ENCODE peak calls at places on chromosomes 1 and 21, in eight cellular contexts. One of them, this sample, is unnamed.

GRCh38 chr1:9721606-9722377 is 70.3 kb downstream of the PIK3CD start:
- DNase-seq in posterior vena cava: no peak
- DNase-seq in activated naive CD4-positive, alpha-beta T cell treated with anti-CD3 and anti-CD28 coated beads, Interleukin-2, amount 50 U/mL, for 72 hours: no peak
- DNase-seq in tibial artery: no peak
- DNase-seq in activated naive CD8-positive, alpha-beta T cell treated with anti-CD3 and anti-CD28 coated beads, Interleukin-2, amount 50 U/mL, for 16 hours: peak; percentile 78
- DNase-seq in GM23248: peak; percentile 30
- DNase-seq in stimulated activated CD4-positive, alpha-beta T cell treated with anti-CD3 and anti-CD28 coated beads, Interleukin-12 subunit alpha, Interleukin-12 subunit beta, amount 100 ng/mL, for 4 hours: peak; percentile 78
- DNase-seq in 8988T: peak; percentile 67
- DNase-seq in this sample: peak; percentile 45

GRCh38 chr1:186059311-186059710 is 315.7 kb downstream of the TPR start:
- DNase-seq in activated naive CD4-positive, alpha-beta T cell treated with anti-CD3 and anti-CD28 coated beads, Interleukin-2, amount 50 U/mL, for 72 hours: no peak
- DNase-seq in posterior vena cava: no peak
- DNase-seq in activated naive CD8-positive, alpha-beta T cell treated with anti-CD3 and anti-CD28 coated beads, Interleukin-2, amount 50 U/mL, for 16 hours: no peak
- DNase-seq in 8988T: no peak
- DNase-seq in stimulated activated CD4-positive, alpha-beta T cell treated with anti-CD3 and anti-CD28 coated beads, Interleukin-12 subunit alpha, Interleukin-12 subunit beta, amount 100 ng/mL, for 4 hours: no peak
- DNase-seq in GM23248: peak; percentile 59
- DNase-seq in tibial artery: no peak
- DNase-seq in this sample: peak; percentile 65

GRCh38 chr1:158496379-158496778 is 24.4 kb downstream of the OR10R2 start:
- DNase-seq in stimulated activated CD4-positive, alpha-beta T cell treated with anti-CD3 and anti-CD28 coated beads, Interleukin-12 subunit alpha, Interleukin-12 subunit beta, amount 100 ng/mL, for 4 hours: no peak
- DNase-seq in tibial artery: no peak
- DNase-seq in activated naive CD8-positive, alpha-beta T cell treated with anti-CD3 and anti-CD28 coated beads, Interleukin-2, amount 50 U/mL, for 16 hours: no peak
- DNase-seq in GM23248: peak; percentile 4
- DNase-seq in 8988T: no peak
- DNase-seq in activated naive CD4-positive, alpha-beta T cell treated with anti-CD3 and anti-CD28 coated beads, Interleukin-2, amount 50 U/mL, for 72 hours: no peak
- DNase-seq in posterior vena cava: no peak
- DNase-seq in this sample: no peak

GRCh38 chr1:226640737-226641136 is 92.2 kb downstream of the STUM start:
- DNase-seq in stimulated activated CD4-positive, alpha-beta T cell treated with anti-CD3 and anti-CD28 coated beads, Interleukin-12 subunit alpha, Interleukin-12 subunit beta, amount 100 ng/mL, for 4 hours: no peak
- DNase-seq in posterior vena cava: peak; percentile 56
- DNase-seq in 8988T: no peak
- DNase-seq in tibial artery: no peak
- DNase-seq in activated naive CD8-positive, alpha-beta T cell treated with anti-CD3 and anti-CD28 coated beads, Interleukin-2, amount 50 U/mL, for 16 hours: no peak
- DNase-seq in GM23248: no peak
- DNase-seq in activated naive CD4-positive, alpha-beta T cell treated with anti-CD3 and anti-CD28 coated beads, Interleukin-2, amount 50 U/mL, for 72 hours: no peak
- DNase-seq in this sample: no peak

GRCh38 chr1:207672525-207673130 is 27.7 kb downstream of the CR1L start:
- DNase-seq in activated naive CD4-positive, alpha-beta T cell treated with anti-CD3 and anti-CD28 coated beads, Interleukin-2, amount 50 U/mL, for 72 hours: no peak
- DNase-seq in stimulated activated CD4-positive, alpha-beta T cell treated with anti-CD3 and anti-CD28 coated beads, Interleukin-12 subunit alpha, Interleukin-12 subunit beta, amount 100 ng/mL, for 4 hours: no peak
- DNase-seq in 8988T: peak; percentile 27
- DNase-seq in posterior vena cava: no peak
- DNase-seq in GM23248: peak; percentile 59
- DNase-seq in tibial artery: no peak
- DNase-seq in activated naive CD8-positive, alpha-beta T cell treated with anti-CD3 and anti-CD28 coated beads, Interleukin-2, amount 50 U/mL, for 16 hours: no peak
- DNase-seq in this sample: peak; percentile 48

GRCh38 chr1:5373281-5373680 is 618.9 kb downstream of the NPHP4 start:
- DNase-seq in tibial artery: no peak
- DNase-seq in activated naive CD8-positive, alpha-beta T cell treated with anti-CD3 and anti-CD28 coated beads, Interleukin-2, amount 50 U/mL, for 16 hours: no peak
- DNase-seq in activated naive CD4-positive, alpha-beta T cell treated with anti-CD3 and anti-CD28 coated beads, Interleukin-2, amount 50 U/mL, for 72 hours: no peak
- DNase-seq in posterior vena cava: no peak
- DNase-seq in stimulated activated CD4-positive, alpha-beta T cell treated with anti-CD3 and anti-CD28 coated beads, Interleukin-12 subunit alpha, Interleukin-12 subunit beta, amount 100 ng/mL, for 4 hours: no peak
- DNase-seq in 8988T: no peak
- DNase-seq in GM23248: no peak
- DNase-seq in this sample: no peak

GRCh38 chr1:59219926-59220325 is 77.0 kb upstream of the FGGY start:
- DNase-seq in stimulated activated CD4-positive, alpha-beta T cell treated with anti-CD3 and anti-CD28 coated beads, Interleukin-12 subunit alpha, Interleukin-12 subunit beta, amount 100 ng/mL, for 4 hours: no peak
- DNase-seq in posterior vena cava: no peak
- DNase-seq in 8988T: no peak
- DNase-seq in GM23248: no peak
- DNase-seq in tibial artery: no peak
- DNase-seq in activated naive CD4-positive, alpha-beta T cell treated with anti-CD3 and anti-CD28 coated beads, Interleukin-2, amount 50 U/mL, for 72 hours: no peak
- DNase-seq in activated naive CD8-positive, alpha-beta T cell treated with anti-CD3 and anti-CD28 coated beads, Interleukin-2, amount 50 U/mL, for 16 hours: no peak
- DNase-seq in this sample: no peak

GRCh38 chr1:93340090-93340489 is 5.6 kb upstream of the DR1 start:
- DNase-seq in activated naive CD4-positive, alpha-beta T cell treated with anti-CD3 and anti-CD28 coated beads, Interleukin-2, amount 50 U/mL, for 72 hours: no peak
- DNase-seq in posterior vena cava: no peak
- DNase-seq in 8988T: no peak
- DNase-seq in tibial artery: no peak
- DNase-seq in stimulated activated CD4-positive, alpha-beta T cell treated with anti-CD3 and anti-CD28 coated beads, Interleukin-12 subunit alpha, Interleukin-12 subunit beta, amount 100 ng/mL, for 4 hours: no peak
- DNase-seq in GM23248: no peak
- DNase-seq in activated naive CD8-positive, alpha-beta T cell treated with anti-CD3 and anti-CD28 coated beads, Interleukin-2, amount 50 U/mL, for 16 hours: no peak
- DNase-seq in this sample: no peak

GRCh38 chr1:4638347-4638734 is 16.1 kb upstream of the AJAP1 start:
- DNase-seq in posterior vena cava: no peak
- DNase-seq in GM23248: no peak
- DNase-seq in tibial artery: no peak
- DNase-seq in activated naive CD8-positive, alpha-beta T cell treated with anti-CD3 and anti-CD28 coated beads, Interleukin-2, amount 50 U/mL, for 16 hours: no peak
- DNase-seq in stimulated activated CD4-positive, alpha-beta T cell treated with anti-CD3 and anti-CD28 coated beads, Interleukin-12 subunit alpha, Interleukin-12 subunit beta, amount 100 ng/mL, for 4 hours: no peak
- DNase-seq in activated naive CD4-positive, alpha-beta T cell treated with anti-CD3 and anti-CD28 coated beads, Interleukin-2, amount 50 U/mL, for 72 hours: no peak
- DNase-seq in 8988T: no peak
- DNase-seq in this sample: no peak

GRCh38 chr1:43512681-43513080 is 18.0 kb upstream of the PTPRF start:
- DNase-seq in activated naive CD8-positive, alpha-beta T cell treated with anti-CD3 and anti-CD28 coated beads, Interleukin-2, amount 50 U/mL, for 16 hours: no peak
- DNase-seq in 8988T: no peak
- DNase-seq in GM23248: no peak
- DNase-seq in posterior vena cava: no peak
- DNase-seq in activated naive CD4-positive, alpha-beta T cell treated with anti-CD3 and anti-CD28 coated beads, Interleukin-2, amount 50 U/mL, for 72 hours: no peak
- DNase-seq in tibial artery: no peak
- DNase-seq in stimulated activated CD4-positive, alpha-beta T cell treated with anti-CD3 and anti-CD28 coated beads, Interleukin-12 subunit alpha, Interleukin-12 subunit beta, amount 100 ng/mL, for 4 hours: no peak
- DNase-seq in this sample: no peak

GRCh38 chr1:223009421-223009820 is 133.6 kb downstream of the TLR5 start:
- DNase-seq in activated naive CD8-positive, alpha-beta T cell treated with anti-CD3 and anti-CD28 coated beads, Interleukin-2, amount 50 U/mL, for 16 hours: no peak
- DNase-seq in 8988T: no peak
- DNase-seq in stimulated activated CD4-positive, alpha-beta T cell treated with anti-CD3 and anti-CD28 coated beads, Interleukin-12 subunit alpha, Interleukin-12 subunit beta, amount 100 ng/mL, for 4 hours: no peak
- DNase-seq in posterior vena cava: no peak
- DNase-seq in activated naive CD4-positive, alpha-beta T cell treated with anti-CD3 and anti-CD28 coated beads, Interleukin-2, amount 50 U/mL, for 72 hours: no peak
- DNase-seq in GM23248: no peak
- DNase-seq in tibial artery: no peak
- DNase-seq in this sample: no peak

GRCh38 chr1:204769997-204770396 is 84.5 kb upstream of the LRRN2 start:
- DNase-seq in tibial artery: no peak
- DNase-seq in activated naive CD8-positive, alpha-beta T cell treated with anti-CD3 and anti-CD28 coated beads, Interleukin-2, amount 50 U/mL, for 16 hours: no peak
- DNase-seq in stimulated activated CD4-positive, alpha-beta T cell treated with anti-CD3 and anti-CD28 coated beads, Interleukin-12 subunit alpha, Interleukin-12 subunit beta, amount 100 ng/mL, for 4 hours: no peak
- DNase-seq in posterior vena cava: no peak
- DNase-seq in activated naive CD4-positive, alpha-beta T cell treated with anti-CD3 and anti-CD28 coated beads, Interleukin-2, amount 50 U/mL, for 72 hours: no peak
- DNase-seq in 8988T: no peak
- DNase-seq in GM23248: no peak
- DNase-seq in this sample: no peak

GRCh38 chr1:10947181-10947580 is 65.3 kb upstream of the TARDBP start:
- DNase-seq in stimulated activated CD4-positive, alpha-beta T cell treated with anti-CD3 and anti-CD28 coated beads, Interleukin-12 subunit alpha, Interleukin-12 subunit beta, amount 100 ng/mL, for 4 hours: no peak
- DNase-seq in 8988T: no peak
- DNase-seq in tibial artery: no peak
- DNase-seq in posterior vena cava: no peak
- DNase-seq in activated naive CD8-positive, alpha-beta T cell treated with anti-CD3 and anti-CD28 coated beads, Interleukin-2, amount 50 U/mL, for 16 hours: no peak
- DNase-seq in activated naive CD4-positive, alpha-beta T cell treated with anti-CD3 and anti-CD28 coated beads, Interleukin-2, amount 50 U/mL, for 72 hours: no peak
- DNase-seq in GM23248: no peak
- DNase-seq in this sample: no peak

GRCh38 chr1:231550448-231550781 is 21.9 kb downstream of the TSNAX start:
- DNase-seq in 8988T: peak; percentile 21
- DNase-seq in activated naive CD4-positive, alpha-beta T cell treated with anti-CD3 and anti-CD28 coated beads, Interleukin-2, amount 50 U/mL, for 72 hours: no peak
- DNase-seq in tibial artery: no peak
- DNase-seq in posterior vena cava: no peak
- DNase-seq in GM23248: peak; percentile 49
- DNase-seq in stimulated activated CD4-positive, alpha-beta T cell treated with anti-CD3 and anti-CD28 coated beads, Interleukin-12 subunit alpha, Interleukin-12 subunit beta, amount 100 ng/mL, for 4 hours: no peak
- DNase-seq in activated naive CD8-positive, alpha-beta T cell treated with anti-CD3 and anti-CD28 coated beads, Interleukin-2, amount 50 U/mL, for 16 hours: no peak
- DNase-seq in this sample: peak; percentile 17

GRCh38 chr1:239930646-239931262 is 160.9 kb upstream of the FMN2 start:
- DNase-seq in activated naive CD8-positive, alpha-beta T cell treated with anti-CD3 and anti-CD28 coated beads, Interleukin-2, amount 50 U/mL, for 16 hours: no peak
- DNase-seq in stimulated activated CD4-positive, alpha-beta T cell treated with anti-CD3 and anti-CD28 coated beads, Interleukin-12 subunit alpha, Interleukin-12 subunit beta, amount 100 ng/mL, for 4 hours: no peak
- DNase-seq in activated naive CD4-positive, alpha-beta T cell treated with anti-CD3 and anti-CD28 coated beads, Interleukin-2, amount 50 U/mL, for 72 hours: no peak
- DNase-seq in tibial artery: no peak
- DNase-seq in GM23248: no peak
- DNase-seq in 8988T: no peak
- DNase-seq in posterior vena cava: no peak
- DNase-seq in this sample: no peak

GRCh38 chr1:68796888-68797287 is 300.0 kb upstream of the DEPDC1 start:
- DNase-seq in stimulated activated CD4-positive, alpha-beta T cell treated with anti-CD3 and anti-CD28 coated beads, Interleukin-12 subunit alpha, Interleukin-12 subunit beta, amount 100 ng/mL, for 4 hours: no peak
- DNase-seq in posterior vena cava: no peak
- DNase-seq in 8988T: no peak
- DNase-seq in GM23248: no peak
- DNase-seq in tibial artery: no peak
- DNase-seq in activated naive CD8-positive, alpha-beta T cell treated with anti-CD3 and anti-CD28 coated beads, Interleukin-2, amount 50 U/mL, for 16 hours: no peak
- DNase-seq in activated naive CD4-positive, alpha-beta T cell treated with anti-CD3 and anti-CD28 coated beads, Interleukin-2, amount 50 U/mL, for 72 hours: no peak
- DNase-seq in this sample: no peak

GRCh38 chr1:90313756-90314155 is 318.8 kb downstream of the ZNF326 start:
- DNase-seq in activated naive CD4-positive, alpha-beta T cell treated with anti-CD3 and anti-CD28 coated beads, Interleukin-2, amount 50 U/mL, for 72 hours: no peak
- DNase-seq in stimulated activated CD4-positive, alpha-beta T cell treated with anti-CD3 and anti-CD28 coated beads, Interleukin-12 subunit alpha, Interleukin-12 subunit beta, amount 100 ng/mL, for 4 hours: no peak
- DNase-seq in posterior vena cava: no peak
- DNase-seq in activated naive CD8-positive, alpha-beta T cell treated with anti-CD3 and anti-CD28 coated beads, Interleukin-2, amount 50 U/mL, for 16 hours: no peak
- DNase-seq in 8988T: no peak
- DNase-seq in tibial artery: no peak
- DNase-seq in GM23248: no peak
- DNase-seq in this sample: no peak

GRCh38 chr1:209516771-209517471 is 66.6 kb upstream of the CAMK1G start:
- DNase-seq in 8988T: no peak
- DNase-seq in posterior vena cava: no peak
- DNase-seq in stimulated activated CD4-positive, alpha-beta T cell treated with anti-CD3 and anti-CD28 coated beads, Interleukin-12 subunit alpha, Interleukin-12 subunit beta, amount 100 ng/mL, for 4 hours: no peak
- DNase-seq in GM23248: no peak
- DNase-seq in tibial artery: no peak
- DNase-seq in activated naive CD4-positive, alpha-beta T cell treated with anti-CD3 and anti-CD28 coated beads, Interleukin-2, amount 50 U/mL, for 72 hours: no peak
- DNase-seq in activated naive CD8-positive, alpha-beta T cell treated with anti-CD3 and anti-CD28 coated beads, Interleukin-2, amount 50 U/mL, for 16 hours: no peak
- DNase-seq in this sample: no peak

GRCh38 chr21:39932335-39932734 is 65.1 kb downstream of the PCP4 start:
- DNase-seq in tibial artery: no peak
- DNase-seq in 8988T: no peak
- DNase-seq in stimulated activated CD4-positive, alpha-beta T cell treated with anti-CD3 and anti-CD28 coated beads, Interleukin-12 subunit alpha, Interleukin-12 subunit beta, amount 100 ng/mL, for 4 hours: no peak
- DNase-seq in posterior vena cava: no peak
- DNase-seq in activated naive CD8-positive, alpha-beta T cell treated with anti-CD3 and anti-CD28 coated beads, Interleukin-2, amount 50 U/mL, for 16 hours: no peak
- DNase-seq in activated naive CD4-positive, alpha-beta T cell treated with anti-CD3 and anti-CD28 coated beads, Interleukin-2, amount 50 U/mL, for 72 hours: no peak
- DNase-seq in GM23248: no peak
- DNase-seq in this sample: no peak

GRCh38 chr1:52472384-52472783 is 68.0 kb downstream of the PRPF38A start:
- DNase-seq in stimulated activated CD4-positive, alpha-beta T cell treated with anti-CD3 and anti-CD28 coated beads, Interleukin-12 subunit alpha, Interleukin-12 subunit beta, amount 100 ng/mL, for 4 hours: no peak
- DNase-seq in 8988T: no peak
- DNase-seq in tibial artery: no peak
- DNase-seq in GM23248: no peak
- DNase-seq in activated naive CD8-positive, alpha-beta T cell treated with anti-CD3 and anti-CD28 coated beads, Interleukin-2, amount 50 U/mL, for 16 hours: no peak
- DNase-seq in posterior vena cava: no peak
- DNase-seq in activated naive CD4-positive, alpha-beta T cell treated with anti-CD3 and anti-CD28 coated beads, Interleukin-2, amount 50 U/mL, for 72 hours: no peak
- DNase-seq in this sample: no peak

GRCh38 chr1:84877592-84877991 is 15.4 kb downstream of the LPAR3 start:
- DNase-seq in activated naive CD8-positive, alpha-beta T cell treated with anti-CD3 and anti-CD28 coated beads, Interleukin-2, amount 50 U/mL, for 16 hours: no peak
- DNase-seq in activated naive CD4-positive, alpha-beta T cell treated with anti-CD3 and anti-CD28 coated beads, Interleukin-2, amount 50 U/mL, for 72 hours: no peak
- DNase-seq in stimulated activated CD4-positive, alpha-beta T cell treated with anti-CD3 and anti-CD28 coated beads, Interleukin-12 subunit alpha, Interleukin-12 subunit beta, amount 100 ng/mL, for 4 hours: no peak
- DNase-seq in 8988T: no peak
- DNase-seq in tibial artery: no peak
- DNase-seq in GM23248: peak; percentile 57
- DNase-seq in posterior vena cava: no peak
- DNase-seq in this sample: peak; percentile 26

GRCh38 chr1:75469586-75470173 is 141.2 kb downstream of the SLC44A5 start:
- DNase-seq in 8988T: no peak
- DNase-seq in posterior vena cava: no peak
- DNase-seq in stimulated activated CD4-positive, alpha-beta T cell treated with anti-CD3 and anti-CD28 coated beads, Interleukin-12 subunit alpha, Interleukin-12 subunit beta, amount 100 ng/mL, for 4 hours: no peak
- DNase-seq in activated naive CD4-positive, alpha-beta T cell treated with anti-CD3 and anti-CD28 coated beads, Interleukin-2, amount 50 U/mL, for 72 hours: no peak
- DNase-seq in activated naive CD8-positive, alpha-beta T cell treated with anti-CD3 and anti-CD28 coated beads, Interleukin-2, amount 50 U/mL, for 16 hours: no peak
- DNase-seq in tibial artery: no peak
- DNase-seq in GM23248: no peak
- DNase-seq in this sample: no peak

GRCh38 chr1:27430903-27431653 is 38.7 kb downstream of the GPR3 start:
- DNase-seq in 8988T: no peak
- DNase-seq in posterior vena cava: no peak
- DNase-seq in activated naive CD4-positive, alpha-beta T cell treated with anti-CD3 and anti-CD28 coated beads, Interleukin-2, amount 50 U/mL, for 72 hours: no peak
- DNase-seq in stimulated activated CD4-positive, alpha-beta T cell treated with anti-CD3 and anti-CD28 coated beads, Interleukin-12 subunit alpha, Interleukin-12 subunit beta, amount 100 ng/mL, for 4 hours: no peak
- DNase-seq in GM23248: peak; percentile 46
- DNase-seq in activated naive CD8-positive, alpha-beta T cell treated with anti-CD3 and anti-CD28 coated beads, Interleukin-2, amount 50 U/mL, for 16 hours: no peak
- DNase-seq in tibial artery: peak; percentile 51
- DNase-seq in this sample: no peak

GRCh38 chr1:227758366-227758765 is 23.1 kb downstream of the SNAP47 start:
- DNase-seq in 8988T: no peak
- DNase-seq in activated naive CD8-positive, alpha-beta T cell treated with anti-CD3 and anti-CD28 coated beads, Interleukin-2, amount 50 U/mL, for 16 hours: no peak
- DNase-seq in activated naive CD4-positive, alpha-beta T cell treated with anti-CD3 and anti-CD28 coated beads, Interleukin-2, amount 50 U/mL, for 72 hours: no peak
- DNase-seq in tibial artery: no peak
- DNase-seq in posterior vena cava: no peak
- DNase-seq in GM23248: no peak
- DNase-seq in stimulated activated CD4-positive, alpha-beta T cell treated with anti-CD3 and anti-CD28 coated beads, Interleukin-12 subunit alpha, Interleukin-12 subunit beta, amount 100 ng/mL, for 4 hours: no peak
- DNase-seq in this sample: no peak

GRCh38 chr1:72000809-72001208 is 281.5 kb downstream of the NEGR1 start:
- DNase-seq in activated naive CD4-positive, alpha-beta T cell treated with anti-CD3 and anti-CD28 coated beads, Interleukin-2, amount 50 U/mL, for 72 hours: no peak
- DNase-seq in activated naive CD8-positive, alpha-beta T cell treated with anti-CD3 and anti-CD28 coated beads, Interleukin-2, amount 50 U/mL, for 16 hours: no peak
- DNase-seq in stimulated activated CD4-positive, alpha-beta T cell treated with anti-CD3 and anti-CD28 coated beads, Interleukin-12 subunit alpha, Interleukin-12 subunit beta, amount 100 ng/mL, for 4 hours: no peak
- DNase-seq in 8988T: no peak
- DNase-seq in tibial artery: no peak
- DNase-seq in GM23248: no peak
- DNase-seq in posterior vena cava: no peak
- DNase-seq in this sample: no peak

GRCh38 chr1:193458628-193459027 is 272.2 kb upstream of the B3GALT2 start:
- DNase-seq in 8988T: no peak
- DNase-seq in posterior vena cava: no peak
- DNase-seq in tibial artery: no peak
- DNase-seq in activated naive CD8-positive, alpha-beta T cell treated with anti-CD3 and anti-CD28 coated beads, Interleukin-2, amount 50 U/mL, for 16 hours: no peak
- DNase-seq in activated naive CD4-positive, alpha-beta T cell treated with anti-CD3 and anti-CD28 coated beads, Interleukin-2, amount 50 U/mL, for 72 hours: no peak
- DNase-seq in stimulated activated CD4-positive, alpha-beta T cell treated with anti-CD3 and anti-CD28 coated beads, Interleukin-12 subunit alpha, Interleukin-12 subunit beta, amount 100 ng/mL, for 4 hours: no peak
- DNase-seq in GM23248: no peak
- DNase-seq in this sample: no peak

GRCh38 chr21:41402231-41402630 is 23.8 kb upstream of the MX1 start:
- DNase-seq in posterior vena cava: no peak
- DNase-seq in stimulated activated CD4-positive, alpha-beta T cell treated with anti-CD3 and anti-CD28 coated beads, Interleukin-12 subunit alpha, Interleukin-12 subunit beta, amount 100 ng/mL, for 4 hours: no peak
- DNase-seq in GM23248: no peak
- DNase-seq in tibial artery: no peak
- DNase-seq in 8988T: no peak
- DNase-seq in activated naive CD4-positive, alpha-beta T cell treated with anti-CD3 and anti-CD28 coated beads, Interleukin-2, amount 50 U/mL, for 72 hours: no peak
- DNase-seq in activated naive CD8-positive, alpha-beta T cell treated with anti-CD3 and anti-CD28 coated beads, Interleukin-2, amount 50 U/mL, for 16 hours: no peak
- DNase-seq in this sample: no peak

GRCh38 chr21:14453339-14453738 is 70.4 kb upstream of the HSPA13 start:
- DNase-seq in GM23248: no peak
- DNase-seq in 8988T: no peak
- DNase-seq in tibial artery: no peak
- DNase-seq in stimulated activated CD4-positive, alpha-beta T cell treated with anti-CD3 and anti-CD28 coated beads, Interleukin-12 subunit alpha, Interleukin-12 subunit beta, amount 100 ng/mL, for 4 hours: no peak
- DNase-seq in activated naive CD8-positive, alpha-beta T cell treated with anti-CD3 and anti-CD28 coated beads, Interleukin-2, amount 50 U/mL, for 16 hours: no peak
- DNase-seq in posterior vena cava: no peak
- DNase-seq in activated naive CD4-positive, alpha-beta T cell treated with anti-CD3 and anti-CD28 coated beads, Interleukin-2, amount 50 U/mL, for 72 hours: no peak
- DNase-seq in this sample: no peak

GRCh38 chr1:8455700-8456305 is 137.9 kb downstream of the SLC45A1 start:
- DNase-seq in posterior vena cava: no peak
- DNase-seq in activated naive CD4-positive, alpha-beta T cell treated with anti-CD3 and anti-CD28 coated beads, Interleukin-2, amount 50 U/mL, for 72 hours: no peak
- DNase-seq in tibial artery: no peak
- DNase-seq in activated naive CD8-positive, alpha-beta T cell treated with anti-CD3 and anti-CD28 coated beads, Interleukin-2, amount 50 U/mL, for 16 hours: no peak
- DNase-seq in GM23248: peak; percentile 56
- DNase-seq in 8988T: no peak
- DNase-seq in stimulated activated CD4-positive, alpha-beta T cell treated with anti-CD3 and anti-CD28 coated beads, Interleukin-12 subunit alpha, Interleukin-12 subunit beta, amount 100 ng/mL, for 4 hours: no peak
- DNase-seq in this sample: no peak

GRCh38 chr21:25092441-25093011 is 514.8 kb downstream of the MRPL39 start:
- DNase-seq in activated naive CD8-positive, alpha-beta T cell treated with anti-CD3 and anti-CD28 coated beads, Interleukin-2, amount 50 U/mL, for 16 hours: no peak
- DNase-seq in stimulated activated CD4-positive, alpha-beta T cell treated with anti-CD3 and anti-CD28 coated beads, Interleukin-12 subunit alpha, Interleukin-12 subunit beta, amount 100 ng/mL, for 4 hours: no peak
- DNase-seq in 8988T: no peak
- DNase-seq in posterior vena cava: peak; percentile 73
- DNase-seq in tibial artery: no peak
- DNase-seq in activated naive CD4-positive, alpha-beta T cell treated with anti-CD3 and anti-CD28 coated beads, Interleukin-2, amount 50 U/mL, for 72 hours: no peak
- DNase-seq in GM23248: no peak
- DNase-seq in this sample: no peak

GRCh38 chr1:231807498-231807897 is 180.9 kb downstream of the DISC1 start:
- DNase-seq in activated naive CD8-positive, alpha-beta T cell treated with anti-CD3 and anti-CD28 coated beads, Interleukin-2, amount 50 U/mL, for 16 hours: no peak
- DNase-seq in tibial artery: no peak
- DNase-seq in activated naive CD4-positive, alpha-beta T cell treated with anti-CD3 and anti-CD28 coated beads, Interleukin-2, amount 50 U/mL, for 72 hours: no peak
- DNase-seq in posterior vena cava: no peak
- DNase-seq in 8988T: no peak
- DNase-seq in GM23248: peak; percentile 11
- DNase-seq in stimulated activated CD4-positive, alpha-beta T cell treated with anti-CD3 and anti-CD28 coated beads, Interleukin-12 subunit alpha, Interleukin-12 subunit beta, amount 100 ng/mL, for 4 hours: no peak
- DNase-seq in this sample: no peak